ENCODE peak calls at places on chromosome 1, in six cellular contexts. One of them, this sample, is unnamed. For H3K4me1, the result is how much of the 10 kb centered on the place peaks cover.

GRCh38 chr1:241684108-241684507 is 32.0 kb downstream of the WDR64 start:
- DNase-seq in GM23248: no peak
- DNase-seq in neuronal stem cell: no peak
- DNase-seq in trophoblast cell: no peak
- DNase-seq in keratinocyte: no peak
- DNase-seq in fibroblast of lung: no peak
- DNase-seq in this sample: no peak

GRCh38 chr1:7405844-7406500 is 365.1 kb upstream of the VAMP3 start:
- DNase-seq in GM23248: no peak
- DNase-seq in neuronal stem cell: no peak
- DNase-seq in trophoblast cell: no peak
- DNase-seq in keratinocyte: no peak
- DNase-seq in fibroblast of lung: no peak
- DNase-seq in this sample: no peak

GRCh38 chr1:174075245-174075692 is 53.1 kb upstream of the RC3H1 start:
- DNase-seq in GM23248: no peak
- DNase-seq in neuronal stem cell: no peak
- DNase-seq in trophoblast cell: no peak
- DNase-seq in keratinocyte: no peak
- DNase-seq in fibroblast of lung: no peak
- DNase-seq in this sample: no peak

GRCh38 chr1:24535778-24536177 is 20.1 kb upstream of the NCMAP start:
- DNase-seq in GM23248: no peak
- DNase-seq in neuronal stem cell: no peak
- DNase-seq in trophoblast cell: peak
- DNase-seq in keratinocyte: no peak
- DNase-seq in fibroblast of lung: no peak
- DNase-seq in this sample: no peak

GRCh38 chr1:48937732-48938131 is 161.0 kb upstream of the BEND5 start:
- DNase-seq in GM23248: no peak
- DNase-seq in neuronal stem cell: no peak
- DNase-seq in trophoblast cell: no peak
- DNase-seq in keratinocyte: no peak
- DNase-seq in fibroblast of lung: no peak
- DNase-seq in this sample: no peak

GRCh38 chr1:121518726-121519041 is 333.9 kb downstream of the SRGAP2C start:
- DNase-seq in GM23248: no peak
- DNase-seq in neuronal stem cell: no peak
- DNase-seq in trophoblast cell: no peak
- DNase-seq in keratinocyte: no peak
- DNase-seq in fibroblast of lung: no peak
- DNase-seq in this sample: no peak

GRCh38 chr1:93346472-93346991 is 825 bp downstream of the DR1 start:
- DNase-seq in GM23248: peak
- DNase-seq in neuronal stem cell: peak
- DNase-seq in trophoblast cell: peak
- DNase-seq in keratinocyte: no peak
- DNase-seq in fibroblast of lung: peak
- DNase-seq in this sample: peak

GRCh38 chr1:151846062-151846568 is 6.5 kb upstream of the C2CD4D start:
- DNase-seq in GM23248: peak
- DNase-seq in neuronal stem cell: no peak
- DNase-seq in trophoblast cell: no peak
- DNase-seq in keratinocyte: no peak
- DNase-seq in fibroblast of lung: peak
- DNase-seq in this sample: peak

GRCh38 chr1:151831605-151832004 is at the start of gene RORC:
- DNase-seq in GM23248: no peak
- DNase-seq in neuronal stem cell: no peak
- DNase-seq in trophoblast cell: no peak
- DNase-seq in keratinocyte: no peak
- DNase-seq in fibroblast of lung: no peak
- DNase-seq in this sample: no peak

GRCh38 chr1:39106949-39107740 is 81.0 kb downstream of the NDUFS5 start:
- DNase-seq in GM23248: peak
- DNase-seq in neuronal stem cell: peak
- DNase-seq in trophoblast cell: no peak
- DNase-seq in keratinocyte: no peak
- DNase-seq in fibroblast of lung: no peak
- DNase-seq in this sample: peak

GRCh38 chr1:79679916-79680315 is 673.4 kb upstream of the ADGRL4 start:
- DNase-seq in GM23248: no peak
- DNase-seq in neuronal stem cell: no peak
- DNase-seq in trophoblast cell: no peak
- DNase-seq in keratinocyte: no peak
- DNase-seq in fibroblast of lung: no peak
- DNase-seq in this sample: no peak

GRCh38 chr1:198856601-198857000 is 217.8 kb downstream of the PTPRC start:
- DNase-seq in GM23248: no peak
- DNase-seq in neuronal stem cell: no peak
- DNase-seq in trophoblast cell: no peak
- DNase-seq in keratinocyte: no peak
- DNase-seq in fibroblast of lung: no peak
- DNase-seq in this sample: no peak

GRCh38 chr1:43566382-43567035 is 35.8 kb downstream of the PTPRF start:
- DNase-seq in GM23248: no peak
- DNase-seq in neuronal stem cell: no peak
- DNase-seq in trophoblast cell: no peak
- DNase-seq in keratinocyte: no peak
- DNase-seq in fibroblast of lung: no peak
- DNase-seq in this sample: no peak

GRCh38 chr1:220885971-220886370 is 6.7 kb downstream of the HLX start:
- DNase-seq in GM23248: no peak
- DNase-seq in neuronal stem cell: no peak
- DNase-seq in trophoblast cell: no peak
- DNase-seq in keratinocyte: no peak
- DNase-seq in fibroblast of lung: no peak
- DNase-seq in this sample: no peak

GRCh38 chr1:220881918-220882891 is 3.0 kb downstream of the HLX start:
- DNase-seq in GM23248: peak
- DNase-seq in neuronal stem cell: no peak
- DNase-seq in trophoblast cell: no peak
- DNase-seq in keratinocyte: no peak
- DNase-seq in fibroblast of lung: no peak
- DNase-seq in this sample: no peak

GRCh38 chr1:220884981-220885918 is 6.0 kb downstream of the HLX start:
- DNase-seq in GM23248: no peak
- DNase-seq in neuronal stem cell: no peak
- DNase-seq in trophoblast cell: no peak
- DNase-seq in keratinocyte: no peak
- DNase-seq in fibroblast of lung: no peak
- DNase-seq in this sample: no peak

GRCh38 chr1:220886470-220887201 is 7.4 kb downstream of the HLX start:
- DNase-seq in GM23248: no peak
- DNase-seq in neuronal stem cell: no peak
- DNase-seq in trophoblast cell: no peak
- DNase-seq in keratinocyte: no peak
- DNase-seq in fibroblast of lung: no peak
- DNase-seq in this sample: no peak

DNA sequence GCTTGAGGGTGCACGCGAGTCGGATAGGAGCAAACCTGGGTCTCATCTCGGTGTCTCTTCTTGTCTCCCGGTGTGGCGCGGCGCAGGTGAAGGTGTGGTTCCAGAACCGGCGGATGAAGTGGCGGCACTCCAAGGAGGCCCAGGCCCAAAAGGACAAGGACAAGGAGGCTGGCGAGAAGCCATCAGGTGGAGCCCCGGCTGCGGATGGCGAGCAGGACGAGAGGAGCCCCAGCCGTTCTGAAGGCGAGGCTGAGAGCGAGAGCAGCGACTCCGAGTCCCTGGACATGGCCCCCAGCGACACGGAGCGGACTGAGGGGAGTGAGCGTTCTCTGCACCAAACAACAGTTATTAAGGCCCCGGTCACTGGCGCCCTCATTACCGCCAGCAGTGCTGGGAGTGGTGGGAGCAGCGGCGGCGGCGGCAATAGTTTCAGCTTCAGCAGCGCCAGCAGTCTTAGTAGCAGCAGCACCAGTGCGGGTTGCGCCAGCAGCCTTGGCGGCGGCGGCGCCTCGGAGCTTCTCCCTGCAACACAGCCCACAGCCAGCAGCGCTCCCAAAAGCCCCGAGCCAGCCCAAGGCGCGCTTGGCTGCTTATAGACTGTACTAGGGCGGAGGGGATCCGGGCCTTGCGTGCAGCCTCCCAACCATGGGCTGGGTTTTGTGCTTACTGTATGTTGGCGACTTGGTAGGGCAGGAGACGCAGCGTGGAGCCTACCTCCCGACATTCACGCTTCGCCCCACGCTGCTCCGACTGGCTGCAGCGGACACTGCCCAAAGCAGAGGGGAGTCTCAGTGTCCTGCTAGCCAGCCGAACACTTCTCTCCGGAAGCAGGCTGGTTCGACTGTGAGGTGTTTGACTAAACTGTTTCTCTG is 5.1 kb downstream of the HLX start:
- DNase-seq in GM23248: no peak
- DNase-seq in neuronal stem cell: no peak
- DNase-seq in trophoblast cell: no peak
- DNase-seq in keratinocyte: no peak
- DNase-seq in fibroblast of lung: no peak
- DNase-seq in this sample: no peak
- H3K4me1 ChIP-seq in GM23248: under half
- H3K4me1 ChIP-seq in neuronal stem cell: under half
- H3K4me1 ChIP-seq in trophoblast cell: under half
- H3K4me1 ChIP-seq in keratinocyte: under half
- H3K4me1 ChIP-seq in fibroblast of lung: under half
- H3K4me1 ChIP-seq in this sample: under half

DNA sequence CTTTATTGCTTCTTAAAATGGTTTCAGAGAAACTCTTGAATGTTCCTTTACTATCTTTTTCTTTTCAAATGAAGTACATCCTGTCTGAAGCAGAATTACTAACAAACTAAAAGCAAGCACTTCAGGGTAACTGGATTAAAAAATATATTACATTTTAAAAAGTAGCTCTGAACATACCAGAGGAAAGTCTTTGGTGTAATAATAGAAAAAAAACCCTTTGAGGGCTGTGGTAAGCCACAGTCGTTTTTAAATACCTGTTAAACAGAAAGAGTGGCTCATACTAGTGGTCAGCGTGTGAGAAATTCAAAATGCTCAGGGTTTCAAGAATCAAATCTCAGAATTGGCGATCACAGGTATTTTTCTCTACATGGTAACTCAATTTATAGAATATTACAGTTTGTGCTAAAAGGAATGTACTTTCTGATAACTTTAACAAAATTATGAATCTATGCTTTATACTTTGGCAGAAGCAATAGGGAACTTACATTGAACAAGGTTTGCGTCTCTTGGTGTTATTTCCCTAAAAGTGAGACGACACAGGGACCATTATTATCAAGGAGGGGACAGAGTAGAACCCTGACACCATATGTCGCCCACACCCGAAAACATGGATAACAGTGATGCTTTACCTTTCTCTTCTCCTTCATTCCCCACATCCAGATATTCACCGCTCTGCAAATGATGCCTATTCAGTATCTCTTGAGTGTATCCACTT is 97.0 kb upstream of the DPH5 start:
- DNase-seq in GM23248: no peak
- DNase-seq in neuronal stem cell: no peak
- DNase-seq in trophoblast cell: no peak
- DNase-seq in keratinocyte: no peak
- DNase-seq in fibroblast of lung: peak
- DNase-seq in this sample: no peak
- H2AFZ ChIP-seq in GM23248: no peak
- H2AFZ ChIP-seq in neuronal stem cell: no peak
- H2AFZ ChIP-seq in trophoblast cell: no peak
- H2AFZ ChIP-seq in keratinocyte: no peak
- H2AFZ ChIP-seq in fibroblast of lung: no peak
- H2AFZ ChIP-seq in this sample: no peak

GRCh38 chr1:27149714-27150113 is 5.2 kb downstream of the SLC9A1 start:
- DNase-seq in GM23248: no peak
- DNase-seq in neuronal stem cell: no peak
- DNase-seq in trophoblast cell: no peak
- DNase-seq in keratinocyte: no peak
- DNase-seq in fibroblast of lung: no peak
- DNase-seq in this sample: no peak
- H3K4me1 ChIP-seq in GM23248: under half
- H3K4me1 ChIP-seq in neuronal stem cell: under half
- H3K4me1 ChIP-seq in trophoblast cell: half or more
- H3K4me1 ChIP-seq in keratinocyte: under half
- H3K4me1 ChIP-seq in fibroblast of lung: under half
- H3K4me1 ChIP-seq in this sample: under half

DNA sequence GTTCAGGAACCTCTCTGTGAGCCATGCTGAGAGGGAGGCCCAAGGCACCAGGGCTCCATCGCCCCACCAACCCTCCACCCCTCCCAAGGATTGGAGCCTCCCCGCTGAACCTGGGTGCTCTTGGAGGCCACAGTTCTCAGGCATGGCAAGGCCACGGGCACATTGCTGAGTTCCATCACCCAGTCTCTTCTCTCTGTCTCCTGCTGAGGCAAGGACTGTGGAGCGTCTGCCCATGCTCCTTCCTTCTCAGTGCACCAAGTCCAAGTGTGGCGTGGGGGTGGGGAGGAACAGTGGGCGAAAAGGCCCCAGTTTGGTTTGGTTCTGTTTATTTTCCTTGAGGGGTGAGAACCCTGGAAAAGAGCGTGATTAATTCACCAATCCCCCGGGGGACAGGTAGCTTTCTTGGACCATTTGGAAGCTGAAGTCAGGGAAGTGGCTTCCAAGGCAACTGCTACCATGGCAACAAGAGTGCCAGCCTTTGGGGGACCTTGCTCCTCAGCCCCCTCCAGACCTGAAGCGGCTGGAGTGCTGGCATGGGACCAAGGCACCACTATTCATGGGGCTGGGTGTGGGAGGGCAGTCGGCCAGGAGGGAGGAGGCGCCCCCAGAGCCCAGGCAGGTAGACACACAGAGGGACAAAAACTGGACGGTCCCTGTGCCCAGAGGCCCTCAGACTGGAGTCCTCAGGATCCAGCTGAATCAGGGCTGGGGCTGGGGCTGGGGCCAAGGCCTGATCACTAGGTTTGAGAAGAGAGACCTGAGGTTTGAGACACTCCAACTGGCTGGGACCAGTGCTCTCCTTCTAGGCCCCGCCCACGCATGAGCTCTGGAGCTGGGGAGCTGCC is 3.0 kb upstream of the KNCN start:
- DNase-seq in GM23248: no peak
- DNase-seq in neuronal stem cell: no peak
- DNase-seq in trophoblast cell: no peak
- DNase-seq in keratinocyte: no peak
- DNase-seq in fibroblast of lung: no peak
- DNase-seq in this sample: no peak
- H2AFZ ChIP-seq in GM23248: no peak
- H2AFZ ChIP-seq in neuronal stem cell: no peak
- H2AFZ ChIP-seq in trophoblast cell: no peak
- H2AFZ ChIP-seq in keratinocyte: no peak
- H2AFZ ChIP-seq in fibroblast of lung: no peak
- H2AFZ ChIP-seq in this sample: no peak

GRCh38 chr1:230332429-230333088 is 93.6 kb downstream of the PGBD5 start:
- DNase-seq in GM23248: no peak
- DNase-seq in neuronal stem cell: peak
- DNase-seq in trophoblast cell: no peak
- DNase-seq in keratinocyte: no peak
- DNase-seq in fibroblast of lung: peak
- DNase-seq in this sample: no peak
- H3K4me1 ChIP-seq in GM23248: under half
- H3K4me1 ChIP-seq in neuronal stem cell: under half
- H3K4me1 ChIP-seq in trophoblast cell: under half
- H3K4me1 ChIP-seq in keratinocyte: under half
- H3K4me1 ChIP-seq in fibroblast of lung: under half
- H3K4me1 ChIP-seq in this sample: under half

GRCh38 chr1:17531682-17532487 is 7.6 kb upstream of the ARHGEF10L start:
- DNase-seq in GM23248: peak
- DNase-seq in neuronal stem cell: no peak
- DNase-seq in trophoblast cell: no peak
- DNase-seq in keratinocyte: no peak
- DNase-seq in fibroblast of lung: peak
- DNase-seq in this sample: no peak
- H2AFZ ChIP-seq in GM23248: peak
- H2AFZ ChIP-seq in neuronal stem cell: peak
- H2AFZ ChIP-seq in trophoblast cell: no peak
- H2AFZ ChIP-seq in keratinocyte: no peak
- H2AFZ ChIP-seq in fibroblast of lung: no peak
- H2AFZ ChIP-seq in this sample: no peak